ENCODE peak calls at places on chromosomes 6 and 20, in four cellular contexts. D is H9, Q is NCI-H2081, P is HCEC 1CT. R is an unnamed sample.

GRCh38 chr6:25537349-25538018 is 114.5 kb upstream of the SCGN start:
- DNase-seq in P (no peak), D (no peak), Q (no peak), R (no peak)

GRCh38 chr6:96116674-96117073 is 100.9 kb downstream of the FUT9 start:
- DNase-seq in Q (no peak), P (no peak), D (no peak), R (no peak)

GRCh38 chr20:61765081-61765870 is 300.4 kb downstream of the TAF4 start:
- DNase-seq in D (no peak), Q (no peak), P (no peak), R (no peak)

GRCh38 chr20:13883425-13883824 is 98.6 kb downstream of the NDUFAF5 start:
- DNase-seq in P (no peak), Q (peak; percentile 3), D (no peak), R (no peak)

GRCh38 chr20:58073945-58074920 is 154.2 kb downstream of the ANKRD60 start:
- DNase-seq in P (no peak), D (no peak), Q (no peak), R (no peak)

GRCh38 chr6:136962661-136963060 is 40.6 kb downstream of the SLC35D3 start:
- DNase-seq in D (peak; percentile 61), Q (peak; percentile 96), P (no peak), R (peak; percentile 30)

GRCh38 chr6:101454106-101454676 is 60.7 kb downstream of the GRIK2 start:
- DNase-seq in D (no peak), Q (peak; percentile 28), P (peak; percentile 14), R (no peak)

GRCh38 chr6:151549790-151550189 is 56.0 kb downstream of the CCDC170 start:
- DNase-seq in P (no peak), Q (no peak), D (no peak), R (no peak)

GRCh38 chr6:139882234-139882633 is 507.8 kb upstream of the CITED2 start:
- DNase-seq in P (peak; percentile 26), D (no peak), Q (no peak), R (peak; percentile 37)

R was measured in NCI-H526.